ENCODE peak calls at places on chromosomes 11 and 22, in seven cellular contexts. E, L, T, W, M, R and B are unnamed samples.

GRCh38 chr22:17284917-17285316 is 65.7 kb upstream of the ADA2 start:
- DNase-seq in E (no peak), L (no peak), T (no peak), W (no peak), M (no peak), R (no peak), B (no peak)

GRCh38 chr11:106468091-106468490 is 390.6 kb downstream of the AASDHPPT start:
- DNase-seq in E (peak), L (no peak), T (no peak), W (no peak), M (no peak), R (no peak), B (no peak)

GRCh38 chr11:86248609-86249008 is 4.1 kb downstream of the EED start:
- DNase-seq in E (no peak), L (no peak), T (no peak), W (no peak), M (no peak), R (peak), B (no peak)

GRCh38 chr11:1992111-1992510 is 5.5 kb downstream of the H19 start:
- DNase-seq in E (no peak), L (no peak), T (no peak), W (no peak), M (no peak), R (no peak), B (no peak)

GRCh38 chr22:27918351-27919221 is 470 bp downstream of the PITPNB start:
- DNase-seq in E (peak), L (peak), T (peak), W (peak), M (peak), R (peak), B (peak)

GRCh38 chr11:2507212-2507901 is 62.5 kb downstream of the KCNQ1 start:
- DNase-seq in E (no peak), L (no peak), T (no peak), W (no peak), M (no peak), R (no peak), B (no peak)

GRCh38 chr22:32701021-32701420 is 100.5 kb upstream of the TIMP3 start:
- DNase-seq in E (no peak), L (no peak), T (no peak), W (no peak), M (no peak), R (no peak), B (no peak)

GRCh38 chr22:46007848-46008261 is 30.9 kb upstream of the WNT7B start:
- DNase-seq in E (no peak), L (no peak), T (no peak), W (no peak), M (no peak), R (no peak), B (no peak)

GRCh38 chr22:31139866-31140716 is at the start of gene PLA2G3:
- DNase-seq in E (peak), L (no peak), T (no peak), W (peak), M (peak), R (no peak), B (no peak)

GRCh38 chr11:84381666-84382065 is 1095.5 kb upstream of the CCDC90B start:
- DNase-seq in E (no peak), L (no peak), T (no peak), W (no peak), M (no peak), R (no peak), B (no peak)

GRCh38 chr11:20913113-20913512 is 243.7 kb downstream of the NELL1 start:
- DNase-seq in E (no peak), L (no peak), T (no peak), W (no peak), M (no peak), R (no peak), B (no peak)

GRCh38 chr11:134882141-134882540 is 470.1 kb upstream of the B3GAT1 start:
- DNase-seq in E (no peak), L (no peak), T (no peak), W (no peak), M (no peak), R (no peak), B (no peak)

GRCh38 chr11:29616611-29617010 is 400.2 kb downstream of the KCNA4 start:
- DNase-seq in E (no peak), L (no peak), T (no peak), W (no peak), M (no peak), R (no peak), B (no peak)

GRCh38 chr11:125245299-125245698 is 80.7 kb downstream of the PKNOX2 start:
- DNase-seq in E (no peak), L (no peak), T (no peak), W (no peak), M (no peak), R (no peak), B (no peak)

GRCh38 chr22:29914165-29914564 is 31.2 kb downstream of the MTMR3 start:
- DNase-seq in E (no peak), L (no peak), T (no peak), W (no peak), M (no peak), R (no peak), B (no peak)

GRCh38 chr11:127340438-127340837 is 339.9 kb upstream of the KIRREL3 start:
- DNase-seq in E (no peak), L (no peak), T (no peak), W (no peak), M (no peak), R (no peak), B (no peak)

GRCh38 chr11:21931436-21932101 is 261.3 kb upstream of the ANO5 start:
- DNase-seq in E (no peak), L (no peak), T (no peak), W (no peak), M (no peak), R (no peak), B (no peak)

GRCh38 chr11:59283311-59283710 is 70.6 kb upstream of the MPEG1 start:
- DNase-seq in E (no peak), L (no peak), T (no peak), W (no peak), M (no peak), R (no peak), B (no peak)

GRCh38 chr11:130403301-130403804 is 25.1 kb downstream of the ADAMTS8 start:
- DNase-seq in E (no peak), L (no peak), T (no peak), W (no peak), M (no peak), R (no peak), B (no peak)

GRCh38 chr22:38262051-38262795 is 10.6 kb downstream of the TMEM184B start:
- DNase-seq in E (peak), L (peak), T (peak), W (peak), M (peak), R (peak), B (no peak)

GRCh38 chr11:115496892-115497291 is 7.3 kb downstream of the CADM1 start:
- DNase-seq in E (peak), L (no peak), T (no peak), W (no peak), M (peak), R (no peak), B (no peak)

GRCh38 chr11:92681606-92682005 is 287.8 kb upstream of the MTNR1B start:
- DNase-seq in E (no peak), L (no peak), T (no peak), W (no peak), M (peak), R (no peak), B (no peak)

GRCh38 chr11:77081976-77082836 is 15.4 kb downstream of the CAPN5 start:
- DNase-seq in E (no peak), L (no peak), T (no peak), W (no peak), M (no peak), R (no peak), B (no peak)

GRCh38 chr11:6315811-6316425 is 4.4 kb downstream of the CAVIN3 start:
- DNase-seq in E (peak), L (no peak), T (no peak), W (peak), M (peak), R (peak), B (no peak)

GRCh38 chr22:35498026-35498425 is 42.6 kb upstream of the RASD2 start:
- DNase-seq in E (no peak), L (no peak), T (no peak), W (no peak), M (no peak), R (no peak), B (no peak)

GRCh38 chr11:134950692-134951304 is 538.8 kb upstream of the B3GAT1 start:
- DNase-seq in E (peak), L (no peak), T (no peak), W (no peak), M (peak), R (no peak), B (no peak)

GRCh38 chr11:77019976-77020591 is 14.1 kb upstream of the B3GNT6 start:
- DNase-seq in E (peak), L (no peak), T (no peak), W (no peak), M (no peak), R (no peak), B (no peak)

GRCh38 chr11:134560566-134561347 is 148.7 kb upstream of the B3GAT1 start:
- DNase-seq in E (no peak), L (no peak), T (no peak), W (peak), M (peak), R (peak), B (peak)

GRCh38 chr11:114044042-114044871 is 15.3 kb upstream of the ZBTB16 start:
- DNase-seq in E (no peak), L (no peak), T (no peak), W (no peak), M (no peak), R (no peak), B (no peak)

GRCh38 chr11:91366186-91366585 is 858.4 kb upstream of the FAT3 start:
- DNase-seq in E (no peak), L (no peak), T (no peak), W (no peak), M (no peak), R (no peak), B (no peak)

GRCh38 chr11:37409124-37409523 is 811.1 kb upstream of the RAG2 start:
- DNase-seq in E (no peak), L (no peak), T (no peak), W (no peak), M (no peak), R (no peak), B (no peak)